ENCODE peak calls at places on chromosomes 13 and 19, in four cellular contexts. D, G, S and A are unnamed samples. For H3K4me1, the result is how much of the 10 kb centered on the place peaks cover.

GRCh38 chr19:6499052-6499790 is 2.9 kb downstream of the TUBB4A start:
- DNase-seq in D (no peak), G (no peak), S (no peak), A (no peak)

GRCh38 chr13:47039106-47039505 is 142.3 kb upstream of the HTR2A start:
- DNase-seq in D (no peak), G (no peak), S (no peak), A (no peak)

GRCh38 chr13:49607761-49608160 is 20.5 kb upstream of the ARL11 start:
- DNase-seq in D (no peak), G (no peak), S (no peak), A (no peak)

GRCh38 chr13:28493740-28494536 is 990 bp downstream of the FLT1 start:
- DNase-seq in D (no peak), G (no peak), S (no peak), A (no peak)

GRCh38 chr19:14786421-14786851 is 8.1 kb upstream of the ADGRE2 start:
- DNase-seq in D (peak), G (no peak), S (no peak), A (no peak)

GRCh38 chr19:44332145-44332544 is 24.3 kb downstream of the ZNF112 start:
- DNase-seq in D (no peak), G (no peak), S (no peak), A (no peak)

GRCh38 chr13:26896986-26897668 is 136.5 kb upstream of the GPR12 start:
- DNase-seq in D (no peak), G (no peak), S (no peak), A (no peak)

GRCh38 chr19:17719730-17720486 is 628 bp downstream of the MAP1S start:
- DNase-seq in D (no peak), G (no peak), S (peak), A (no peak)

GRCh38 chr13:105627270-105627669 is 908.2 kb downstream of the EFNB2 start:
- DNase-seq in D (no peak), G (no peak), S (no peak), A (no peak)

GRCh38 chr19:52237771-52238400 is 31.5 kb upstream of the ZNF766 start:
- DNase-seq in D (no peak), G (peak), S (peak), A (peak)

GRCh38 chr13:112965573-112966115 is 3.4 kb upstream of the MCF2L start:
- DNase-seq in D (no peak), G (peak), S (no peak), A (no peak)
- H3K4me1 ChIP-seq in D (under half), G (under half), S (under half), A (under half)

GRCh38 chr13:23888658-23889597 is at the start of gene MIPEP:
- DNase-seq in D (peak), G (peak), S (peak), A (peak)

GRCh38 chr13:23889598-23890224 is 511 bp upstream of the MIPEP start:
- DNase-seq in D (no peak), G (no peak), S (no peak), A (no peak)
- TF ChIP-seq CTCF in D (no peak), G (no peak), S (no peak), A (no peak)

GRCh38 chr19:58492265-58492664 is 16.1 kb downstream of the ZNF446 start:
- DNase-seq in D (no peak), G (no peak), S (no peak), A (no peak)
- H3K4me1 ChIP-seq in D (under half), G (under half), S (under half), A (under half)

DNA sequence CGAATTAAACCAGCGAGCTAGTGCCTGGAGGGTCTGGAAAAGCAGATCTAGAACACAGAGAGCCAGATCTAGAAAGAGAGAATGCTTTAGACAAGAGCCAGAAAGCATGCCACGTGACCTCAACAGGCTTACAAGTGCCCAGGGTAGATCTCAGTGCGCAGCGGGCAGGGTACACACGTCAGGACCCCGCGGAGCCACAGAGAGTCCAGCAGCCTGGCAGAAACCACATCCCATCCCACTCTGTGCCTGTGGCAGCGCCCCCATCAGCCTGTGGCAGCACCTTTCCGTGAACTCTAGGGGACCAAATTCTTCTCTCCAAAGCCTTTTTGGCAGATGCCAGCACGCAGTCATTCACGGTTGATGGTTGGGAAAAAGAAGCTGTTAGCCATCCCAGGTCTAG is 5.9 kb downstream of the ARHGEF1 start:
- DNase-seq in D (no peak), G (no peak), S (no peak), A (no peak)
- TF ChIP-seq CTCF in D (no peak), G (no peak), S (no peak), A (no peak)

GRCh38 chr13:30905932-30906383 is at the start of gene MEDAG:
- DNase-seq in D (no peak), G (peak), S (no peak), A (peak)

GRCh38 chr13:30908416-30908980 is 2.4 kb downstream of the MEDAG start:
- DNase-seq in D (no peak), G (no peak), S (no peak), A (peak)

GRCh38 chr13:30906411-30906990 is 430 bp downstream of the MEDAG start:
- DNase-seq in D (no peak), G (no peak), S (no peak), A (no peak)

GRCh38 chr13:30904043-30904442 is 2.0 kb upstream of the MEDAG start:
- DNase-seq in D (no peak), G (no peak), S (no peak), A (no peak)

DNA sequence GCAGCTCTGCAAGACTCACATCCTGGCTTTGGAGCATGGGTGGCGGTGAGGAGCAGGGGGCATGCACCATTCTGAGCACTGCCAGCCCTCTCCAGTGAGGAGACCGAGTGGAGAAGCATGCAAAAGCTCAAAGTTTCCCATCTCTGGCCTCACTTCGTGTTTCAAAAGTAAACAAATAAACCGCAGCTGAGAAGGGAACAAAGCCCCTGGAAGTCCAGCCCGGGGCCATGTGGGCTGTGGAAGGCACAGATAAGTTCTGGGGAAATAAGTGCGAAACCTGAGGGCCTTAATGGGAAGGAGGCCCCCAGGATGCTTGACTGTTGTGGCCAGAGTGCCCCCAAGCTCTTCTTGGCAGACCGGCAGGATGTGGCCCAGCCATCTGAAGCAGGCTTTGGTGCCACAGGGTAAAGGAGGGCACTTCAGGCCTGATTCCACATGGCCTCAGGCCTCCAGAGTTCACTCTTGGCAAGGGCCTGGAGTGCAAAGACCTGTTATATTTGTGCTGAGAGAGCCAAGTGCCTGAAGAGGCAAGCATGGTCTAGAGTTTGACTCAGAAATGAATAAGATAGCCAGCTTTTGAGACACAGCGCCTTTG is 1.2 kb downstream of the MEDAG start:
- DNase-seq in D (no peak), G (no peak), S (no peak), A (peak)
- H3K4me1 ChIP-seq in D (under half), G (under half), S (under half), A (under half)

GRCh38 chr13:114145256-114145655 is 12.8 kb upstream of the RASA3 start:
- DNase-seq in D (no peak), G (no peak), S (no peak), A (peak)

GRCh38 chr13:114142640-114143490 is 10.4 kb upstream of the RASA3 start:
- DNase-seq in D (no peak), G (no peak), S (peak), A (peak)

GRCh38 chr13:114144606-114145244 is 12.3 kb upstream of the RASA3 start:
- DNase-seq in D (no peak), G (no peak), S (no peak), A (no peak)

GRCh38 chr13:114145722-114146121 is 13.3 kb upstream of the RASA3 start:
- DNase-seq in D (no peak), G (no peak), S (no peak), A (no peak)

DNA sequence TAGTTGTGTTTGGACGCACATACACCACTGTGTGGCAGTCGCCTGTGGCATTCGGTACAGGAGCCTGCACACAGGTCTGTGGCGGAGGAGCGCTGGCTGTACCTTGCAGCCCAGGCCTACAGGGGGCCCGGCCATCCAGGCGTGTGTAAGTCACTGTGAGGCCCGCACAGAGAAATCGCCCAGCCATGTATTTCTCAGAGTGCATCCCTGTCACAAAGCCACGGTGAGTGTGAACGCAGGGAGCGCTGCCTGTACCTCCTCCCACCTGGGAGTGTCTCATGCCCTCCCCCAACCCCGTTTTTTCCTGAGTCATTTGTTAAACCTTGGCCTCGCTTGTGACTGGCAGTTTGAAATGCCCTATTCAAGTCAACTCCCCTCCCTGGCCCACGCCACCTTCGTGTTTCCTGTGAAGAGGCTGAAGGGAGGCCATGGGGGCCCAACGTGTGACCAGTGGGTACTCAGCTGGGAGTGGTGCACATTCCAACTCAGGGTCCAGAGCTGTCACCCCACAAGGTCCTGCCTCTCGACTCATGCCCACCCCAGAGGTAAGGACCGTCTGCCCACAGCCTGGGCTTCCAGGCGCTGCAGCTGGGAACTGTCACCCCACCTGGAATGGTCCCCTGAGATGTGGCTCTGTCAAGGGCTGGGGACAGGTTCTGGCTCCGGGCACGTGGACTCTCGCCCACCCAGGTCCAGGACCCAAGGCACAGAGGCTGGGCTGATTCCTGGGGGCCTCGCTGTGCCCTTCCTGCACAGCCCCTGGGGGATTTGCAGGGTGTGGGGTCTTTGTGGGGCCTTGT is 11.6 kb upstream of the RASA3 start:
- DNase-seq in D (peak), G (no peak), S (no peak), A (no peak)
- TF ChIP-seq CTCF in D (peak), G (no peak), S (no peak), A (no peak)

DNA sequence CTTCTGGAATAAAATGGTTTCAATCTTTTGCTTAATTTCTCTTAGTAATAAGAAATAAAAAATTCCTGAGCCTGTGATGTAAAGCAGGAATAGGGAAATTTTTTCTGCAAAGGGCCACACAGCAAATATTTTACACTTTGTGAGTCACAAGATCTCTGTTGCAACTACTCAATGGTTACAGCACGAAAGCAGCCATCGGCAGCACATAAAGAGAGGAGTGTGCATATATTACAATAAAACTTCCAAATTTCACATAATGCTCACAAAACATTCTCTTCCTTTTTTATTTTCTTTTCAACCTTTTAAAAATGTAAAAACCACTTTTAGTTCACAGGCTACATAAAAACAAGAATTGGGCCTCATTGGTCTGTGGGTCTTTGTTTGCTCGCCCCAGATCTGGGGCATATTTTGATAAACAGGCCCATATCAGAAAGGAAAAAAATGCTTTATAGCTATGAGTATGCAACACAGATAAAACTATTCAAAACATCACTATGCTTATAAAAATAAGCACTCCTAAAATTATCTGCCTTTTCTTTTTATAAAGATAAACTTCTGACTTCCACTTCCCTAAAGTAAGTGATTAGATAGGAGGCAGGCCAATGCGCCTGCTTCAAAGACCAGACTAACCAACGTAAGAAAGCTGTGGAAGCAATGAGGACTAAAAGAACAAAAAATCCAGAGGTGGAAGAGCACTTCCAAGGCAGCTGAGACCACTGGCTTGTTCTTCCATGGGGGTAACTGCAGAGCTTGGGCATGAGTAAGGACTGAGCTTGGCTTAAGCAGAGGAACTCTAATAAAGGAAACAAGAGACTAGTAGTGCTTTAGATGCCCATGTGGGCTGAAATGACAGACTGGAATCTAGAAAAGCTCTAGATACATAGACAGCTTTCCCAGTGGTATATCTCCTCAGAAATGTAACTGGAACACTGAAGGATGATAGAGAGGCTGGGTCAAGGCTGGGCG is 26.4 kb downstream of the MYCBP2 start:
- DNase-seq in D (peak), G (no peak), S (no peak), A (no peak)
- H3K4me1 ChIP-seq in D (under half), G (under half), S (under half), A (under half)